ENCODE peak calls at places on chromosomes 12 and 14, in five cellular contexts. I is HCT116, J is H9, Y is mesenchymal stem cell, V is GM23248. Z is an unnamed sample.
A peak's percentile ranks its signal among the peaks of the same experiment; 100 is the strongest.

GRCh38 chr12:123387508-123388217 is 3.7 kb downstream of the KMT5A start:
- DNase-seq in I (no peak), J (no peak), Y (peak; percentile 22), V (peak; percentile 25), Z (no peak)

GRCh38 chr14:102739190-102739469 is 38.1 kb upstream of the TRAF3 start:
- DNase-seq in I (no peak), J (peak; percentile 31), Y (no peak), V (no peak), Z (no peak)

GRCh38 chr14:95519699-95520098 is 3.2 kb upstream of the SYNE3 start:
- DNase-seq in I (peak; percentile 56), J (no peak), Y (peak; percentile 85), V (peak; percentile 97), Z (peak; percentile 69)

GRCh38 chr14:62532186-62532585 is 513.1 kb downstream of the KCNH5 start:
- DNase-seq in I (no peak), J (no peak), Y (peak; percentile 2), V (no peak), Z (no peak)

GRCh38 chr14:69685716-69686115 is 74.3 kb downstream of the SUSD6 start:
- DNase-seq in I (no peak), J (no peak), Y (no peak), V (peak; percentile 66), Z (no peak)

GRCh38 chr14:29320261-29320660 is 553.7 kb downstream of the FOXG1 start:
- DNase-seq in I (no peak), J (no peak), Y (peak; percentile 10), V (peak; percentile 6), Z (no peak)

GRCh38 chr12:104669851-104670337 is 213.1 kb downstream of the CHST11 start:
- DNase-seq in I (no peak), J (no peak), Y (peak; percentile 63), V (no peak), Z (peak; percentile 46)

GRCh38 chr12:49633703-49634311 is 10.4 kb downstream of the PRPF40B start:
- DNase-seq in I (no peak), J (no peak), Y (no peak), V (no peak), Z (no peak)

GRCh38 chr14:68499451-68499850 is 293.4 kb downstream of the ZFP36L1 start:
- DNase-seq in I (no peak), J (no peak), Y (no peak), V (no peak), Z (no peak)

GRCh38 chr14:68502196-68502595 is 290.7 kb downstream of the ZFP36L1 start:
- DNase-seq in I (no peak), J (no peak), Y (no peak), V (no peak), Z (no peak)

GRCh38 chr14:68501621-68502052 is 291.2 kb downstream of the ZFP36L1 start:
- DNase-seq in I (no peak), J (no peak), Y (no peak), V (no peak), Z (no peak)

GRCh38 chr14:68503186-68503825 is 289.6 kb downstream of the ZFP36L1 start:
- DNase-seq in I (no peak), J (no peak), Y (no peak), V (no peak), Z (no peak)

DNA sequence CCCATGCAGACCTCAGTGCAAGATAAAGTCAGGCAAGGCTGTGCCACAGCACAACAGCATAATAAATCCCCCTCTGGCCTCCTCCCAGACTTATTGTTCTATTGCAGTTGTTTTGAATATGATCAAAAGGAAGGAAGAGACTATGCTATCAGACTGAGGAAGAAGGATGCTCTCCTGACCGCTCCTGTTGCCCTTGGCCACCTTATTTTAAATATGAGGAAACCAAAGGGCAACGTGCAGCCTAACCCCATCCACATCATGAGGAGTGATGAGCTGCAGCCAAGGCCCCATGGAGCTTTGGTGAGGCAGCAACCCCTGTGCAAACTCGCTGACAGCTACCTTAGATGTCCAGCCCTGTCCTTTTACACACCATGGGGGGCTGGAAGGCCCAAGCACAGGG is 291.7 kb downstream of the ZFP36L1 start:
- DNase-seq in I (no peak), J (no peak), Y (no peak), V (no peak), Z (no peak)
- H3K27ac ChIP-seq in I (peak overlapping the region; percentile 34), J (no peak overlapping the region), Y (no peak overlapping the region), V (no peak overlapping the region), Z (no peak overlapping the region)

DNA sequence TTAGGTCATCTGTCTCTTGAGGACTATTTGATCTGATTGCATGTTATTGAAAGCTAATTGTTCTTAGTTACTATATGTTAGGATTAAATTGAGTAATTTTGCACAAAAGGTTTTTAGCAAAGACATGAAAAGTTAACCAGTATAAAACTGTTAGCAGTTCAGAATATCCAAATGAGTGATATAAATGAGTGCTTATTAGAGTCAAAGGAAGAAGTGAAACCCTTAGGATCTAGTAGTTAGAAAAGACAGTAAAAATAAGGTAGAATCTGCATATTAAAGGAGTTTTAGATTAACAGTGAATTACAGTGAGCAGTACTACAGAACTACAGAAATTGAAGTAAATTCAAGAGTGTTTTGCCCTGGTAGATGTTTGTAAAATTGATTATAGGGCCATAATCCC is 12.4 kb downstream of the RAP1B start:
- DNase-seq in I (no peak), J (no peak), Y (no peak), V (no peak), Z (no peak)
- H3K9ac ChIP-seq in I (no peak overlapping the region), J (no peak overlapping the region), Y (peak overlapping the region; percentile 14), V (no peak overlapping the region), Z (no peak overlapping the region)

GRCh38 chr12:4817813-4818212 is 91.9 kb upstream of the KCNA1 start:
- DNase-seq in I (no peak), J (no peak), Y (no peak), V (no peak), Z (no peak)
- H3K4me1 ChIP-seq in I (no peaks in the 10 kb centered on the region), J (no peaks in the 10 kb centered on the region), Y (no peaks in the 10 kb centered on the region), V (no peaks in the 10 kb centered on the region), Z (no peaks in the 10 kb centered on the region)

GRCh38 chr14:23045419-23046357 is 3.7 kb downstream of the PSMB11 start:
- DNase-seq in I (no peak), J (no peak), Y (no peak), V (no peak), Z (no peak)
- H3K27ac ChIP-seq in I (no peak overlapping the region), J (no peak overlapping the region), Y (no peak overlapping the region), V (no peak overlapping the region), Z (no peak overlapping the region)

GRCh38 chr12:27982380-27982779 is 9.8 kb upstream of the PTHLH start:
- DNase-seq in I (no peak), J (no peak), Y (no peak), V (peak; percentile 33), Z (no peak)
- H3K9ac ChIP-seq in I (no peak overlapping the region), J (no peak overlapping the region), Y (no peak overlapping the region), V (peak overlapping the region; percentile 32), Z (no peak overlapping the region)